ENCODE peak calls at places on chromosomes 7 and 10, in five cellular contexts. N is fibroblast of mammary gland, O is WERI-Rb-1, C is IMR-90, B is cardiac fibroblast. X is an unnamed sample.

GRCh38 chr7:57328963-57329362 is 121.0 kb upstream of the ZNF716 start:
- DNase-seq in N (no peak), O (no peak), C (no peak), B (no peak), X (no peak)

GRCh38 chr7:99623702-99624447 is 7.1 kb downstream of the ZSCAN25 start:
- DNase-seq in N (no peak), O (no peak), C (no peak), B (no peak), X (no peak)

GRCh38 chr7:84236398-84236797 is 41.8 kb upstream of the SEMA3A start:
- DNase-seq in N (peak; percentile 68), O (no peak), C (peak; percentile 82), B (peak; percentile 42), X (no peak)

GRCh38 chr7:70477051-70478010 is 654.6 kb upstream of the GALNT17 start:
- DNase-seq in N (peak; percentile 18), O (no peak), C (no peak), B (peak; percentile 16), X (peak; percentile 74)

GRCh38 chr10:34711500-34711899 is 103.6 kb downstream of the PARD3 start:
- DNase-seq in N (no peak), O (no peak), C (no peak), B (peak; percentile 83), X (no peak)

GRCh38 chr7:135775230-135775629 is 26.6 kb upstream of the FAM180A start:
- DNase-seq in N (no peak), O (no peak), C (no peak), B (peak; percentile 44), X (no peak)

GRCh38 chr10:9081253-9081652 is 1026.8 kb downstream of the GATA3 start:
- DNase-seq in N (no peak), O (no peak), C (no peak), B (no peak), X (no peak)

GRCh38 chr7:106774768-106775551 is 90.1 kb upstream of the PIK3CG start:
- DNase-seq in N (peak; percentile 29), O (no peak), C (peak; percentile 27), B (peak; percentile 56), X (no peak)

GRCh38 chr7:51295435-51296269 is 21.0 kb downstream of the COBL start:
- DNase-seq in N (no peak), O (no peak), C (no peak), B (no peak), X (no peak)

GRCh38 chr10:35237766-35238512 is 98.4 kb upstream of the CCNY start:
- DNase-seq in N (no peak), O (no peak), C (no peak), B (no peak), X (no peak)

GRCh38 chr10:121732676-121733445 is 134.6 kb upstream of the FGFR2 start:
- DNase-seq in N (no peak), O (no peak), C (no peak), B (no peak), X (no peak)

GRCh38 chr10:116752563-116752962 is 10.2 kb upstream of the HSPA12A start:
- DNase-seq in N (peak; percentile 26), O (no peak), C (peak; percentile 16), B (no peak), X (no peak)

GRCh38 chr7:55191161-55191925 is 172.5 kb downstream of the EGFR start:
- DNase-seq in N (no peak), O (no peak), C (no peak), B (no peak), X (no peak)

GRCh38 chr7:55193245-55193644 is 171.9 kb upstream of the LANCL2 start:
- DNase-seq in N (no peak), O (no peak), C (peak; percentile 22), B (no peak), X (no peak)

GRCh38 chr7:55190511-55191160 is 171.8 kb downstream of the EGFR start:
- DNase-seq in N (no peak), O (no peak), C (no peak), B (no peak), X (no peak)

GRCh38 chr7:55192718-55193117 is 172.4 kb upstream of the LANCL2 start:
- DNase-seq in N (peak; percentile 91), O (no peak), C (peak; percentile 88), B (peak; percentile 49), X (peak; percentile 64)

GRCh38 chr7:55191926-55192692 is 173.0 kb upstream of the LANCL2 start:
- DNase-seq in N (no peak), O (no peak), C (peak; percentile 36), B (peak; percentile 11), X (no peak)
- TF ChIP-seq CTCF in N (no peak), O (no peak), C (peak; percentile 27), B (peak; percentile 16), X (peak; percentile 35)

GRCh38 chr10:80894797-80895467 is 357.2 kb downstream of the SH2D4B start:
- DNase-seq in N (no peak), O (no peak), C (no peak), B (no peak), X (no peak)
- H3K4me3 ChIP-seq in N (no peak overlapping the region), O (no peak overlapping the region), C (no peak overlapping the region), B (no peak overlapping the region), X (no peak overlapping the region)

GRCh38 chr10:93749218-93749799 is 8.4 kb upstream of the LGI1 start:
- DNase-seq in N (peak; percentile 11), O (no peak), C (no peak), B (no peak), X (no peak)

GRCh38 chr10:93742633-93743349 is 14.9 kb upstream of the LGI1 start:
- DNase-seq in N (no peak), O (no peak), C (no peak), B (no peak), X (no peak)

GRCh38 chr10:93746844-93747284 is 10.9 kb upstream of the LGI1 start:
- DNase-seq in N (peak; percentile 83), O (peak; percentile 75), C (peak; percentile 89), B (peak; percentile 94), X (peak; percentile 99)

GRCh38 chr10:93741367-93741766 is 16.4 kb upstream of the LGI1 start:
- DNase-seq in N (no peak), O (no peak), C (no peak), B (no peak), X (no peak)

GRCh38 chr10:93745411-93746065 is 12.2 kb upstream of the LGI1 start:
- DNase-seq in N (peak; percentile 17), O (peak; percentile 60), C (no peak), B (peak; percentile 29), X (no peak)
- TF ChIP-seq CTCF in N (peak; percentile 41), O (peak; percentile 66), C (peak; percentile 35), B (peak; percentile 25), X (peak; percentile 92)

GRCh38 chr7:1531263-1531978 is 919 bp downstream of the MAFK start:
- DNase-seq in N (peak; percentile 36), O (no peak), C (peak; percentile 41), B (peak; percentile 46), X (no peak)

GRCh38 chr7:1531979-1532455 is 1.5 kb downstream of the MAFK start:
- DNase-seq in N (no peak), O (no peak), C (no peak), B (no peak), X (no peak)

GRCh38 chr7:1533255-1533568 is 2.7 kb downstream of the MAFK start:
- DNase-seq in N (no peak), O (no peak), C (no peak), B (no peak), X (no peak)

GRCh38 chr7:1533569-1534329 is 3.2 kb downstream of the MAFK start:
- DNase-seq in N (peak; percentile 93), O (no peak), C (peak; percentile 95), B (peak; percentile 67), X (peak; percentile 80)

DNA sequence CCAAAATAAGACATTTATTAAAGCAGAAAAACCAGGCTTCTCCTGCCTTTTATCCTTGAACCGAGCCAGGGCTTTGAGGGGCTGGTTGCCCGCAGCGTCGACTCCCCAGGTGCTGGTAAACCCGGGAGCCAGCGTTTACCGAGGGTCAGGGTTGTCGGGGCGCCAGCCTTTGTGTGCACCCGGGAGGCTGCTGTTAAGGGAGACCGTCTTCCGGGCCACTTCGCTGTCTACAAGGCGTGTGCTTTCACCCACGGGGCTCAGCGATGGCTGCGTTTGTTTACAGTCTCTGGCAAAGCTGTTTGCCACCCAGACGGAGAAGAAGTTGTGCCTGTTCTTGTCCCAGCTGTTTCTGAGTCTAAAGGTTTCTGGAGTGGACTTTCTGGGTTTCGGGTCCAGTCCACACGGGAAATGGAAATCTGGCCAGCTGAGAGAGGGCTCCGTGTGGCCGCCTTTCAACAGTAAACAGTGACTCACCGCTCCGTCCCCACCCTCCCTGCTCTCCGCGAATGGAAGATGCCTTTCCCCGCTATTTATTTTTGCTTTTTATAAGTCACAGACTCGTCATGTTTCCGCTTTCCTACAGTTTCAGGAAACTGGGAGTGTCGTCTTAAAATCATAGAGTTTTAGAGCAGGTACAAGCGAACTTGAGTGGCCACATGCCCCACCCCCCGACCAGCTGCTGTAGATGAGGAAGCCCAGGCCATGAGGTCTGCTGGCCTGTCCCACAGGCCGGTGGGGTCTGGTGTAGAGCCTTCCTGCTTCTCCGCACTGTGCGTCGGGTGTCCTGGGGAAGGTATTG is 2.2 kb downstream of the MAFK start:
- DNase-seq in N (peak; percentile 94), O (no peak), C (peak; percentile 96), B (peak; percentile 91), X (no peak)
- H3K4me3 ChIP-seq in N (peak overlapping the region; percentile 59), O (no peak overlapping the region), C (peak overlapping the region; percentile 43), B (peak overlapping the region; percentile 68), X (peak overlapping the region; percentile 69)

GRCh38 chr7:74183653-74184450 is 9.7 kb downstream of the EIF4H start:
- DNase-seq in N (no peak), O (peak; percentile 36), C (no peak), B (no peak), X (no peak)
- TF ChIP-seq CTCF in N (peak; percentile 29), O (peak; percentile 48), C (peak; percentile 16), B (peak; percentile 29), X (peak; percentile 55)

GRCh38 chr10:119286516-119286915 is 79.1 kb downstream of the GRK5 start:
- DNase-seq in N (no peak), O (no peak), C (no peak), B (no peak), X (no peak)

GRCh38 chr10:119286983-119287612 is 79.7 kb downstream of the GRK5 start:
- DNase-seq in N (no peak), O (no peak), C (no peak), B (no peak), X (no peak)

GRCh38 chr10:119284679-119285096 is 77.3 kb downstream of the GRK5 start:
- DNase-seq in N (no peak), O (no peak), C (no peak), B (no peak), X (no peak)

GRCh38 chr10:119283818-119284217 is 76.4 kb downstream of the GRK5 start:
- DNase-seq in N (no peak), O (no peak), C (no peak), B (no peak), X (no peak)

DNA sequence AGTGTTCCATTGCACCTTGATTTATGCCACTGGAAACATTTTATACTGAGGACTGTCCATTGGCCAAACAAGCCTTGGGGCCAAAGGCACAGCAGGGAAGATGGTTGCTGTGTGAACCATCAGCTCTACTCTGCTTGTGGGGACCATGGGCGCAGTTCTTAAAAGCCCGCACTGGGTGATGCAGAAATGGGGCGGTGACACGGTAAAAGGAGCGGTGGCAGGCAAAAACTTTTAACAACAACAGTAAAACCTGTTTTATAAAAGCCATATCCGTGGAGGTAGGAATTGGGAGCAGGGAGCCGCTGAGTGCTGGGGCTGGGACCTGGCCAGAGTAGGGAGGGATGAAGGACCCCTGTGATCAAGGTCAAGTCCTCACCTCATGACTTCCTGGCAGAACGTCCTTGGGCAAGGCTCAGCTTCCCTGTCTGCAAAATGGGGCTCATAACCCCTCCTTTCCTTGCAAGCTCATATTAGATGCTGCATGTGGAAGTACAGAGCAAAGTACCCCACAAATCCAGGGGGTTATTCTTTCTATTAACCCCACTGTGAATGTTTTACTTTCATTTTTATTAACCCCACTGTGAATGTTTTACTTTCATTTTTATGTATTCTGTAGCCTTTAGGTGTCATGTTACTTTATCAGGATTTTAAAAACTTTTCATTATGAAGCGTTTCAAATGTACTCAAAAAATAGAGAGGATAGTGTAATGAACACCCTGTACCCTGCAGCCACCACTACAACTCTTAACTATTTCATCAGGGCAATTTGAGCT is 78.3 kb downstream of the GRK5 start:
- DNase-seq in N (no peak), O (no peak), C (no peak), B (no peak), X (no peak)
- H3K4me3 ChIP-seq in N (no peak overlapping the region), O (no peak overlapping the region), C (no peak overlapping the region), B (no peak overlapping the region), X (no peak overlapping the region)